ENCODE peak calls at places on chromosomes 6 and 20, in ten cellular contexts. Q, X, Y, L, A, U, T, N, R and B are unnamed samples.

GRCh38 chr20:24695529-24696225 is 226.2 kb downstream of the SYNDIG1 start:
- DNase-seq in Q (no peak), X (no peak), Y (no peak), L (no peak), A (no peak), U (no peak), T (no peak), N (no peak), R (no peak), B (no peak)

GRCh38 chr6:137823826-137824501 is 43.1 kb upstream of the TNFAIP3 start:
- DNase-seq in Q (peak), X (no peak), Y (peak), L (no peak), A (peak), U (no peak), T (no peak), N (peak), R (peak), B (peak)

GRCh38 chr6:30685157-30685976 is 1.1 kb downstream of the PPP1R18 start:
- DNase-seq in Q (peak), X (no peak), Y (no peak), L (no peak), A (no peak), U (no peak), T (peak), N (peak), R (no peak), B (no peak)

GRCh38 chr6:148765878-148766808 is 19.3 kb downstream of the UST start:
- DNase-seq in Q (no peak), X (no peak), Y (no peak), L (no peak), A (no peak), U (no peak), T (no peak), N (no peak), R (no peak), B (peak)

GRCh38 chr6:132136976-132137375 is 185.8 kb upstream of the CCN2 start:
- DNase-seq in Q (peak), X (no peak), Y (no peak), L (no peak), A (no peak), U (no peak), T (no peak), N (no peak), R (peak), B (no peak)

GRCh38 chr6:99522531-99522930 is 7.3 kb upstream of the USP45 start:
- DNase-seq in Q (no peak), X (no peak), Y (no peak), L (no peak), A (no peak), U (peak), T (peak), N (peak), R (peak), B (no peak)

GRCh38 chr6:117992856-117993255 is 85.8 kb downstream of the SLC35F1 start:
- DNase-seq in Q (peak), X (no peak), Y (no peak), L (no peak), A (no peak), U (no peak), T (no peak), N (no peak), R (no peak), B (no peak)

GRCh38 chr20:59010321-59010994 is 3.4 kb upstream of the CTSZ start:
- DNase-seq in Q (peak), X (no peak), Y (peak), L (peak), A (no peak), U (no peak), T (peak), N (no peak), R (no peak), B (peak)

GRCh38 chr6:162177733-162178132 is 549.8 kb downstream of the PRKN start:
- DNase-seq in Q (peak), X (no peak), Y (no peak), L (no peak), A (no peak), U (no peak), T (no peak), N (no peak), R (peak), B (peak)

GRCh38 chr20:32329817-32330554 is 28.1 kb upstream of the ASXL1 start:
- DNase-seq in Q (no peak), X (no peak), Y (no peak), L (no peak), A (no peak), U (no peak), T (no peak), N (no peak), R (no peak), B (no peak)

GRCh38 chr20:51712501-51713212 is 55.5 kb downstream of the ATP9A start:
- DNase-seq in Q (peak), X (no peak), Y (no peak), L (no peak), A (no peak), U (no peak), T (peak), N (no peak), R (peak), B (no peak)

GRCh38 chr20:38728237-38728761 is 4.0 kb downstream of the SLC32A1 start:
- DNase-seq in Q (no peak), X (no peak), Y (no peak), L (no peak), A (no peak), U (no peak), T (no peak), N (no peak), R (no peak), B (no peak)

GRCh38 chr6:54301770-54302169 is 6.5 kb upstream of the TINAG start:
- DNase-seq in Q (no peak), X (no peak), Y (no peak), L (no peak), A (no peak), U (no peak), T (no peak), N (no peak), R (no peak), B (no peak)